ENCODE peak calls at places on chromosomes 2 and 18, in ten cellular contexts. L, Y, D, S, Q, N, B, U, J and C are unnamed samples.

GRCh38 chr18:50507120-50507590 is 52.7 kb upstream of the MAPK4 start:
- DNase-seq in L (no peak), Y (peak), D (no peak), S (no peak), Q (peak), N (peak), B (no peak), U (peak), J (peak), C (no peak)

GRCh38 chr2:24762518-24762917 is 30.7 kb downstream of the PTRHD1 start:
- DNase-seq in L (no peak), Y (peak), D (no peak), S (no peak), Q (no peak), N (no peak), B (no peak), U (no peak), J (no peak), C (no peak)

GRCh38 chr2:112198780-112199179 is 56.1 kb downstream of the ZC3H8 start:
- DNase-seq in L (no peak), Y (no peak), D (no peak), S (no peak), Q (no peak), N (no peak), B (no peak), U (no peak), J (no peak), C (no peak)

GRCh38 chr18:62294073-62294472 is 31.0 kb upstream of the TNFRSF11A start:
- DNase-seq in L (no peak), Y (no peak), D (no peak), S (no peak), Q (no peak), N (no peak), B (no peak), U (no peak), J (no peak), C (no peak)

GRCh38 chr18:3867768-3868445 is 417.9 kb downstream of the TGIF1 start:
- DNase-seq in L (no peak), Y (no peak), D (no peak), S (no peak), Q (no peak), N (no peak), B (no peak), U (no peak), J (no peak), C (no peak)

GRCh38 chr18:10563886-10564285 is 38.1 kb downstream of the NAPG start:
- DNase-seq in L (no peak), Y (no peak), D (no peak), S (no peak), Q (no peak), N (peak), B (no peak), U (no peak), J (no peak), C (peak)

GRCh38 chr2:9085353-9085752 is 81.9 kb upstream of the MBOAT2 start:
- DNase-seq in L (no peak), Y (no peak), D (no peak), S (no peak), Q (no peak), N (no peak), B (no peak), U (no peak), J (no peak), C (no peak)

GRCh38 chr2:169203952-169204351 is 134.6 kb downstream of the DHRS9 start:
- DNase-seq in L (no peak), Y (no peak), D (no peak), S (no peak), Q (no peak), N (no peak), B (no peak), U (no peak), J (no peak), C (no peak)

GRCh38 chr2:153595939-153596338 is 117.4 kb upstream of the RPRM start:
- DNase-seq in L (no peak), Y (no peak), D (no peak), S (no peak), Q (no peak), N (no peak), B (no peak), U (peak), J (peak), C (peak)

GRCh38 chr2:199460101-199460671 is 2.4 kb upstream of the SATB2 start:
- DNase-seq in L (no peak), Y (peak), D (no peak), S (no peak), Q (no peak), N (no peak), B (no peak), U (no peak), J (peak), C (no peak)

GRCh38 chr2:43333656-43334144 is 107.3 kb upstream of the ZFP36L2 start:
- DNase-seq in L (no peak), Y (peak), D (no peak), S (no peak), Q (no peak), N (no peak), B (no peak), U (no peak), J (peak), C (peak)

GRCh38 chr2:65991332-65991731 is 443.6 kb upstream of the MEIS1 start:
- DNase-seq in L (no peak), Y (no peak), D (no peak), S (no peak), Q (no peak), N (no peak), B (no peak), U (peak), J (no peak), C (no peak)

GRCh38 chr2:128406629-128407252 is 88.1 kb upstream of the HS6ST1 start:
- DNase-seq in L (no peak), Y (no peak), D (no peak), S (no peak), Q (peak), N (no peak), B (peak), U (no peak), J (no peak), C (no peak)

GRCh38 chr2:223811757-223812156 is 25.6 kb downstream of the AP1S3 start:
- DNase-seq in L (no peak), Y (no peak), D (no peak), S (no peak), Q (no peak), N (no peak), B (no peak), U (no peak), J (no peak), C (no peak)